ENCODE peak calls at places on chromosome 16, in five cellular contexts. T, X, U, G and N are unnamed samples. For H3K9me3, the result is how much of the 10 kb centered on the place peaks cover.

GRCh38 chr16:47054306-47054705 is 80.8 kb upstream of the DNAJA2 start:
- DNase-seq in G (no peak), T (no peak), X (no peak), U (no peak), N (no peak)

GRCh38 chr16:74290356-74290755 is 6.3 kb upstream of the PSMD7 start:
- DNase-seq in G (no peak), U (no peak), X (no peak), T (no peak), N (no peak)

GRCh38 chr16:17313085-17313611 is 157.6 kb downstream of the XYLT1 start:
- DNase-seq in X (no peak), U (peak), G (peak), T (peak), N (no peak)

GRCh38 chr16:14629612-14629918 is 495 bp downstream of the PARN start:
- DNase-seq in X (no peak), T (no peak), G (no peak), U (no peak), N (no peak)

GRCh38 chr16:72493681-72494415 is 321.9 kb upstream of the PMFBP1 start:
- DNase-seq in X (peak), T (no peak), G (peak), U (no peak), N (no peak)

GRCh38 chr16:88194397-88195020 is 188.2 kb upstream of the ZNF469 start:
- DNase-seq in U (peak), T (peak), X (no peak), G (no peak), N (no peak)

GRCh38 chr16:8576141-8577004 is 13.9 kb downstream of the TMEM114 start:
- DNase-seq in U (no peak), G (no peak), T (no peak), X (no peak), N (no peak)

GRCh38 chr16:86913886-86914285 is 335.5 kb downstream of the FOXL1 start:
- DNase-seq in T (no peak), U (no peak), G (no peak), X (no peak), N (no peak)

GRCh38 chr16:74107795-74108610 is 188.6 kb upstream of the PSMD7 start:
- DNase-seq in T (no peak), X (no peak), U (peak), G (no peak), N (peak)

DNA sequence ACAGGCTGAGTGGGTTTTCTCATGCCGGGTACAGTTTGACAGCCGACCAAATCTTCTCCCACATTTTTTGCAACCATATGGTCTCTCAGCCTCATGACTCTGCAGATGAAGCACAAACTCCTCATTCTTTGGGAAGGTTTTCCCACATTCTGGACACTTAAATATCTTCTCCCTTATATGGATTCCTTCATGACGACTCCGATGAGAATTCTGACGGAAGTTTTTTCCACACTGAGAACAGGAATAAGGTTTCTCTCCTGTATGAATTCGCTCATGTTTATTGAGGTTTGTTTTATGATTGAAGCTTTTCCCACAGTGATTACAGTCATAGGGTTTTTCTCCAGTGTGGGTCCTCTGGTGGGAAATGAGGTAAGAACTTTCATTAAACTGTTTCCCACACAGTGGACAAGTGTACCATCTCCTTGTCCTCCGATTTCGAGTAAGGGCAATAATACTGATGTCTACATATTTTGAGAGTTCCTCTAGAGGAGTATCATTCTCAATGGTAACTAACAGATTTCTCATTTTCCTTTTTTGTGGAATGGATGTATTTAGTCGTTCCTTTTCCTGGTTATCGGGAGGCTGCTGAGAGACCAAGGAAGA is 10.9 kb downstream of the ZNF200 start:
- DNase-seq in G (peak), T (no peak), U (no peak), X (no peak), N (no peak)
- H3K9me3 ChIP-seq in G (under half), T (under half), U (under half), X (half or more), N (under half)

DNA sequence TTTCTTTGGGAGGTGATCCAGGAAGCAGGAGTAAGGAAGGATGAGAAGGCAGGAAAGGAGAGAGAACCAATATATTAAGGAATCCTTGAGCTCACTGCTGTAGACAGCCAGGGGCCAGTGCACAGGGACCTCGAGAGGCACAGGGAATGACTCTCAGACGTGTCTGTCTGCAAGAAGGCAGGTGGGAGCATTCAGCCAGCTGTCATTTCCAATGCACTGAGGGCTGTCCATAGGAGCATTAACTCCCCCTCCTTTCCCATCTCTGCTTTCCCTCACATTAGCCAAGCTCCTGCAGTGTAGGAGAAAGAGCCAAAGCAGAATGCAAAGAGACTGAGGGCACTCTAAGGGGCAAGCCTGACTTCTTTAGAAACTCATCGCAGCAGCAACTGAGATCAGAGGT is 218.3 kb downstream of the CDH13 start:
- DNase-seq in X (no peak), T (no peak), G (no peak), U (no peak), N (no peak)
- H3K9me3 ChIP-seq in X (under half), T (under half), G (under half), U (under half), N (under half)

GRCh38 chr16:35195173-35195863 is 1735.9 kb downstream of the TP53TG3F start:
- DNase-seq in T (no peak), G (no peak), U (no peak), X (no peak), N (no peak)

GRCh38 chr16:35196313-35196712 is 1736.9 kb downstream of the TP53TG3F start:
- DNase-seq in G (no peak), U (no peak), X (no peak), T (no peak), N (no peak)

GRCh38 chr16:35195864-35196216 is 1736.4 kb downstream of the TP53TG3F start:
- DNase-seq in U (no peak), X (no peak), G (no peak), T (no peak), N (no peak)

GRCh38 chr16:35198223-35199199 is 1739.1 kb downstream of the TP53TG3F start:
- DNase-seq in T (no peak), U (no peak), G (no peak), X (no peak), N (no peak)

GRCh38 chr16:35197656-35198055 is 1738.2 kb downstream of the TP53TG3F start:
- DNase-seq in G (no peak), T (no peak), X (no peak), U (no peak), N (peak)
- H3K9me3 ChIP-seq in G (under half), T (under half), X (half or more), U (under half), N (under half)

GRCh38 chr16:2007081-2007836 is 2.4 kb downstream of the ZNF598 start:
- DNase-seq in U (no peak), X (no peak), G (no peak), T (no peak), N (no peak)

GRCh38 chr16:2008009-2008526 is 1.6 kb downstream of the ZNF598 start:
- DNase-seq in G (peak), T (no peak), X (no peak), U (peak), N (no peak)

GRCh38 chr16:2008631-2009301 is 855 bp downstream of the ZNF598 start:
- DNase-seq in G (no peak), T (no peak), X (no peak), U (peak), N (no peak)

GRCh38 chr16:2009302-2009711 is 314 bp downstream of the ZNF598 start:
- DNase-seq in U (no peak), T (no peak), X (no peak), G (no peak), N (no peak)

DNA sequence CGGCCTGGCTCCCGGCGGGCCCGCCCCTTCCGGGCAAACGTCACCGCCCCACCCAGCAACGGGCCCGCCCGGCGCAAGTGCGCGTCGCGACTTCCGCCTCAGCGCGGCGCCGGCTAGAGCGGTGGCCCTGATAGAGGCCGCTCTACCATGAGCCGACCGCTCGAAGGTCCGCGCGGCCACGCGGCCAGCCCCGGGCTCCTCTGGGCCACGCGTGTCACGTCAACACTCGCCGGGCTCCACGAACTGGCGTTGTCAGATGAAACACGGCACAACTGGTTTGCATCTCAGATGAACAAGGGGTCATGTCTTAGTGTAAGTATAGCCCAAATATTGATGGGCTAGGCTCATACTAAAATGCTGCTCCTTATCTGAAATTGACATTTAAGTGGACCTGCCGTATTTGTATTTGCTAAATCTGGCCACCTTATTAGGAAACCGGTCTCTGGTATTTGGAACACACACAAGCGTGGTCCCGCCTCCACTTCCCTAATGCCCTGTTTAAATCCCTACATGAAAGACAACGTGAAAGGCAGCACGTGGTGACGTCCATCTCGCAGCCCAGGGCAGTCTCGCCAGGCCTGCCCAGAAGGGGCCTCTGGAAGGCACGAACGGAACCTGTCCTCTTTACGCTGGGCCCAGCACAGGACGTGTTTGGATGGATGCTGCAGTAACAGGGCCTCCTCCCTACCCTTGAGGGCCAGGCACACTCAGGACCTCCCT is at the start of gene ZNF598:
- DNase-seq in G (peak), T (peak), U (peak), X (no peak), N (peak)
- H3K9me3 ChIP-seq in G (under half), T (under half), U (under half), X (under half), N (under half)

DNA sequence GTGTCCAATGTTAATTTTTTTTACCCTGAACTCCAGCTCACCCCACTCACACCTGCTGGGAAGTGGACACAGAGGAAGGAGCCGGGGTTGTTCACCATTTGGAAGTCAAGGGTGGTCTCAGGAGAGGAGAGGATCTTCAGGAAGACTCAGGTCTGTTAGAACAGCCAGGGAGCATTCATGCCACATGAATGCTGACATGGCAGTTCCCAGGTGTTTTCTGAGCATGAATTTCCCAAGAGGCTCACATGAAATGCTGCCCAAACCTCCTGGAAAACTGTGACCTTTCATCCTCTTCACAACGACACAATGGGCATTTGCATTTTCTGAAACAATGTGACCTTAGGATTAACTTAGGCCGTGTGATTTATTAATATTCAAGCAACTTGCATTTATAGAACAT is 2409.2 kb downstream of the TP53TG3F start:
- DNase-seq in U (no peak), G (no peak), X (no peak), T (no peak), N (no peak)
- H3K9me3 ChIP-seq in U (under half), G (under half), X (under half), T (under half), N (under half)

GRCh38 chr16:77385481-77385880 is 49.4 kb downstream of the ADAMTS18 start:
- DNase-seq in X (no peak), T (no peak), U (no peak), G (no peak), N (no peak)
- H3K9me3 ChIP-seq in X (under half), T (under half), U (under half), G (under half), N (under half)

GRCh38 chr16:11914210-11914758 is 1.5 kb downstream of the GSPT1 start:
- DNase-seq in U (no peak), G (no peak), X (no peak), T (no peak), N (no peak)

GRCh38 chr16:11907160-11907970 is 8.4 kb downstream of the GSPT1 start:
- DNase-seq in U (no peak), G (no peak), X (no peak), T (no peak), N (no peak)

GRCh38 chr16:11914759-11915643 is 755 bp downstream of the GSPT1 start:
- DNase-seq in U (peak), G (peak), T (no peak), X (no peak), N (peak)

GRCh38 chr16:11913425-11914079 is 2.2 kb downstream of the GSPT1 start:
- DNase-seq in T (no peak), G (peak), U (no peak), X (no peak), N (no peak)

DNA sequence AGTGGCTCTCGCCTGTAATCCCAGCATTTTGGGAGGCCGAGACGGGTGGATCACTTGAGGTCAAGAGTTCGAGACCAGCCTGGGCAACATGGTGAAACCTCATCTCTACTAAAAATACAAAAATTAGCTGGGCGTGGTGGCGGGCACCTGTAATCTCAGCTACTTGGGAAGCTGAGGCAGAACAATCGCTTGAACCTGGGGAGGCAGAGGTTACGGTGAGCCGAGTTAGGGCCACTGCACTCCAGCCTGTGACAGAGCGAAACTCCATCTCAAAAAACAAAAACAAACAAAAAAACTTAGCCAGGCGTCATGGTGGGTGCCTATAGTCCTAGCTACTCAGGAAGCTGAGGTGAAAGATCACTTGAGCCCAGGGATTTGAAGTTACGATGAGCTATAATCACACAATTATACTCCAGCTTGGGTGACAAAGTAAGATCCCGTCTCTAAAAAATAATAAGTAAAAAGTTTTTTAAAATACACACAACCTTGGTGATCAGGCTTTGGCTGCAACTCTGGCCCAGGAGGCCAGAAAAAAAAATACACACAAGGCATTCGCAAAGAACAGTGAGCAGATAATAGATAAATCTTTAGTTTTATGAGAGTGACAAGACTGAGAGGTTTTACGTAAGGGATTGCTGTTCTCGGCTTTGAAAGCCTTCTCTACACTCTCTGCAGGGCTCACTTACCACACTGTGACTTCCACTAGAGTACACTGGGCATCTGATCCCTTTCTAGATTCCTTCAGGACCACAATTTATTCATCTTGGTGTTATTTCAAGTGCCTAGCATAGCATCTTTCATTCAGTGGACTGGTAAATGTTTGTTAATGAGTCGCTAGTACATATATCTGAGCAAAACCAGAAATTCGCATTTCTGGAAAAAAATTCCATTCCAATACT is 5.9 kb downstream of the GSPT1 start:
- DNase-seq in T (no peak), G (peak), X (peak), U (no peak), N (no peak)
- H3K9me3 ChIP-seq in T (under half), G (under half), X (under half), U (under half), N (under half)

DNA sequence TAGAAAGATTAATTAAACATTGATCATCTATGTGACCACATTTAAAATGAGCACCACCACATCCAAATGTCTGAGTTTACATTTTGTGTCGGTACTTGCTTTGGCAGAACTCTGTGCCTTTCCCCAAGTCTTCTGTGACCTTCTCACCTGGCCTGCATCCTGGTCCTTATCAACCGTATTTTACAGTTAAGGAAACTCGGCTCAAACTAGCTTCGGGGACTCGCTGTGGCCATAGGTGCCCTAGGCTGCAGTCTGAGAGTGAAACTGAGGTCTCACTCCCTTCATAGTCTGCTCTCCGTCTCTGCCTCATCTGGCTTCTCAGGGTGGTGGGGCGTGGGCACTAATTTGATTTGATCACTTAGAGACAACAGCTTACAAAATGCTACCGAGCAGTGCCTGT is 555.5 kb downstream of the WWOX start:
- DNase-seq in U (no peak), T (no peak), G (no peak), X (no peak), N (no peak)
- H3K9me3 ChIP-seq in U (under half), T (under half), G (under half), X (under half), N (under half)

DNA sequence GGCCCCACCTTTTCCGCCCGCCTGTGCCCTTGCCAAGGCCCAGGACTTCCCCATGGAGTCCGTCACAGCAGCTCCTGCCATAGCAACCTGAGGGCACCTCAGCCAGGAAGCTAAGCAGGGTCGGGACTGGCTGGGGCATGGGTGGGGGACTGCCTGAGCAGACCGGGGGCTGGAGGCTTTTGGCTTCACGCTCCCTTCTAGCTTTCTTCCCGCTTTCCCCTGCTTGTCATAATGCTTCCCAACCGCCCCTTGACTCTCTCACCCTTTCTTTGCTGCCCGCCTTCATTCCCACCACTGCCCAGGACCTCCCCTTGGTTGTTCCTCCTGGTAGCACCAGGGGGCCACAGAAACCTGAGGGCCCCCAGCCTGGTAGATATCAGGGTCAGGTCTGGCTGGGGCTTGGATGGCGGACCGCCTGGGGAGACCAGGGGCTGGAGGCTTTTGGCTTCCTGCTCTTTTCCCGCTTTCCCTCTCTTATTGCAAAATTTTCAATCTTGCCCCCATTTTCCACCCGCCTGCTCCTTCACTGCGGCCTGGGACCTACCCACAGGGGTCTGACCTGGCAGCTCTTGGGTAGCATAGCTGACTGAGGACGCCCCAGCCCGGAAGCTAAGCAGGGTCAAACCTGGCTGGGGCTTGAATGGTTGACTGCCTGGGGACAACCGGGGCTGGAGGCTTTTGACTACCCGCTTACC is 2287.7 kb downstream of the TP53TG3F start:
- DNase-seq in G (no peak), U (no peak), T (no peak), X (no peak), N (no peak)
- H3K9me3 ChIP-seq in G (under half), U (under half), T (under half), X (half or more), N (under half)